ENCODE peak calls at places on chromosomes 7 and 10, in six cellular contexts. One of them, this sample, is unnamed.
A peak's percentile ranks its signal among the peaks of the same experiment; 100 is the strongest.

GRCh38 chr10:110355922-110356627 is 51.4 kb upstream of the SMNDC1 start:
- DNase-seq in heart left ventricle: no peak
- DNase-seq in osteoblast: no peak
- DNase-seq in CD4-positive, alpha-beta memory T cell: peak; percentile 78
- DNase-seq in GM23248: no peak
- DNase-seq in lower lobe of right lung: no peak
- DNase-seq in this sample: no peak

GRCh38 chr10:3889961-3890522 is 105.0 kb upstream of the KLF6 start:
- DNase-seq in lower lobe of right lung: no peak
- DNase-seq in GM23248: peak; percentile 68
- DNase-seq in osteoblast: no peak
- DNase-seq in heart left ventricle: no peak
- DNase-seq in CD4-positive, alpha-beta memory T cell: no peak
- DNase-seq in this sample: no peak

GRCh38 chr7:2217716-2218443 is 14.9 kb downstream of the MAD1L1 start:
- DNase-seq in CD4-positive, alpha-beta memory T cell: no peak
- DNase-seq in GM23248: peak; percentile 21
- DNase-seq in lower lobe of right lung: no peak
- DNase-seq in osteoblast: peak; percentile 89
- DNase-seq in heart left ventricle: no peak
- DNase-seq in this sample: no peak

GRCh38 chr7:17185690-17186070 is 112.8 kb upstream of the AHR start:
- DNase-seq in CD4-positive, alpha-beta memory T cell: no peak
- DNase-seq in osteoblast: no peak
- DNase-seq in GM23248: peak; percentile 73
- DNase-seq in lower lobe of right lung: no peak
- DNase-seq in heart left ventricle: no peak
- DNase-seq in this sample: no peak

GRCh38 chr7:98217623-98218582 is 6.7 kb downstream of the BHLHA15 start:
- DNase-seq in lower lobe of right lung: peak; percentile 48
- DNase-seq in heart left ventricle: peak; percentile 5
- DNase-seq in osteoblast: peak; percentile 85
- DNase-seq in CD4-positive, alpha-beta memory T cell: no peak
- DNase-seq in GM23248: no peak
- DNase-seq in this sample: peak; percentile 57

GRCh38 chr10:130715686-130716670 is 579.8 kb downstream of the GLRX3 start:
- DNase-seq in osteoblast: no peak
- DNase-seq in heart left ventricle: no peak
- DNase-seq in GM23248: no peak
- DNase-seq in CD4-positive, alpha-beta memory T cell: no peak
- DNase-seq in lower lobe of right lung: no peak
- DNase-seq in this sample: peak; percentile 58

GRCh38 chr10:100345570-100346330 is 1.3 kb upstream of the SCD start:
- DNase-seq in lower lobe of right lung: no peak
- DNase-seq in GM23248: peak; percentile 74
- DNase-seq in heart left ventricle: no peak
- DNase-seq in CD4-positive, alpha-beta memory T cell: no peak
- DNase-seq in osteoblast: peak; percentile 84
- DNase-seq in this sample: no peak

GRCh38 chr7:150931199-150931869 is 46.8 kb downstream of the KCNH2 start:
- DNase-seq in lower lobe of right lung: no peak
- DNase-seq in CD4-positive, alpha-beta memory T cell: no peak
- DNase-seq in GM23248: no peak
- DNase-seq in osteoblast: peak; percentile 35
- DNase-seq in heart left ventricle: no peak
- DNase-seq in this sample: no peak

GRCh38 chr10:26566525-26567348 is 128.6 kb downstream of the APBB1IP start:
- DNase-seq in osteoblast: no peak
- DNase-seq in heart left ventricle: no peak
- DNase-seq in lower lobe of right lung: no peak
- DNase-seq in GM23248: no peak
- DNase-seq in CD4-positive, alpha-beta memory T cell: no peak
- DNase-seq in this sample: no peak

GRCh38 chr7:2771274-2771711 is 72.8 kb downstream of the GNA12 start:
- DNase-seq in lower lobe of right lung: no peak
- DNase-seq in CD4-positive, alpha-beta memory T cell: no peak
- DNase-seq in GM23248: no peak
- DNase-seq in osteoblast: peak; percentile 46
- DNase-seq in heart left ventricle: no peak
- DNase-seq in this sample: no peak

GRCh38 chr7:102197599-102197998 is 89.1 kb upstream of the SH2B2 start:
- DNase-seq in CD4-positive, alpha-beta memory T cell: no peak
- DNase-seq in lower lobe of right lung: no peak
- DNase-seq in GM23248: no peak
- DNase-seq in heart left ventricle: no peak
- DNase-seq in osteoblast: no peak
- DNase-seq in this sample: no peak

GRCh38 chr7:106262268-106262881 is 22.4 kb downstream of the NAMPT start:
- DNase-seq in osteoblast: no peak
- DNase-seq in lower lobe of right lung: no peak
- DNase-seq in GM23248: no peak
- DNase-seq in CD4-positive, alpha-beta memory T cell: no peak
- DNase-seq in heart left ventricle: no peak
- DNase-seq in this sample: no peak

GRCh38 chr10:132149917-132150316 is 36.8 kb upstream of the DPYSL4 start:
- DNase-seq in lower lobe of right lung: no peak
- DNase-seq in heart left ventricle: no peak
- DNase-seq in osteoblast: no peak
- DNase-seq in CD4-positive, alpha-beta memory T cell: no peak
- DNase-seq in GM23248: peak; percentile 15
- DNase-seq in this sample: peak; percentile 36

GRCh38 chr10:113104071-113104470 is 154.0 kb downstream of the TCF7L2 start:
- DNase-seq in lower lobe of right lung: no peak
- DNase-seq in CD4-positive, alpha-beta memory T cell: no peak
- DNase-seq in GM23248: peak; percentile 73
- DNase-seq in heart left ventricle: no peak
- DNase-seq in osteoblast: peak; percentile 69
- DNase-seq in this sample: no peak
- H3K4me1 ChIP-seq in lower lobe of right lung: peaks cover 36% of the 10 kb centered on the region
- H3K4me1 ChIP-seq in CD4-positive, alpha-beta memory T cell: no peaks in the 10 kb centered on the region
- H3K4me1 ChIP-seq in GM23248: peaks cover 41% of the 10 kb centered on the region
- H3K4me1 ChIP-seq in heart left ventricle: peaks cover 26% of the 10 kb centered on the region
- H3K4me1 ChIP-seq in osteoblast: peaks cover 24% of the 10 kb centered on the region
- H3K4me1 ChIP-seq in this sample: peaks cover 21% of the 10 kb centered on the region

GRCh38 chr7:35261476-35262285 is 7.8 kb upstream of the TBX20 start:
- DNase-seq in lower lobe of right lung: no peak
- DNase-seq in heart left ventricle: no peak
- DNase-seq in osteoblast: peak; percentile 68
- DNase-seq in CD4-positive, alpha-beta memory T cell: no peak
- DNase-seq in GM23248: no peak
- DNase-seq in this sample: no peak
- H3K27me3 ChIP-seq in lower lobe of right lung: peaks cover 88% of the 10 kb centered on the region
- H3K27me3 ChIP-seq in heart left ventricle: no peaks in the 10 kb centered on the region
- H3K27me3 ChIP-seq in osteoblast: peaks cover 57% of the 10 kb centered on the region
- H3K27me3 ChIP-seq in CD4-positive, alpha-beta memory T cell: peaks cover 41% of the 10 kb centered on the region
- H3K27me3 ChIP-seq in GM23248: peaks cover 42% of the 10 kb centered on the region
- H3K27me3 ChIP-seq in this sample: peaks cover 79% of the 10 kb centered on the region

GRCh38 chr10:24207781-24208611 is 942 bp upstream of the KIAA1217 start:
- DNase-seq in heart left ventricle: peak; percentile 62
- DNase-seq in CD4-positive, alpha-beta memory T cell: no peak
- DNase-seq in osteoblast: no peak
- DNase-seq in lower lobe of right lung: no peak
- DNase-seq in GM23248: no peak
- DNase-seq in this sample: no peak

GRCh38 chr10:24208661-24209420 is at the start of gene KIAA1217:
- DNase-seq in GM23248: peak; percentile 62
- DNase-seq in lower lobe of right lung: peak; percentile 60
- DNase-seq in heart left ventricle: peak; percentile 40
- DNase-seq in osteoblast: peak; percentile 88
- DNase-seq in CD4-positive, alpha-beta memory T cell: no peak
- DNase-seq in this sample: peak; percentile 80

GRCh38 chr10:24206334-24206733 is 2.6 kb upstream of the KIAA1217 start:
- DNase-seq in osteoblast: no peak
- DNase-seq in lower lobe of right lung: no peak
- DNase-seq in CD4-positive, alpha-beta memory T cell: no peak
- DNase-seq in heart left ventricle: no peak
- DNase-seq in GM23248: no peak
- DNase-seq in this sample: no peak

GRCh38 chr10:24206926-24207701 is 1.8 kb upstream of the KIAA1217 start:
- DNase-seq in GM23248: no peak
- DNase-seq in CD4-positive, alpha-beta memory T cell: no peak
- DNase-seq in osteoblast: no peak
- DNase-seq in lower lobe of right lung: no peak
- DNase-seq in heart left ventricle: no peak
- DNase-seq in this sample: no peak

DNA sequence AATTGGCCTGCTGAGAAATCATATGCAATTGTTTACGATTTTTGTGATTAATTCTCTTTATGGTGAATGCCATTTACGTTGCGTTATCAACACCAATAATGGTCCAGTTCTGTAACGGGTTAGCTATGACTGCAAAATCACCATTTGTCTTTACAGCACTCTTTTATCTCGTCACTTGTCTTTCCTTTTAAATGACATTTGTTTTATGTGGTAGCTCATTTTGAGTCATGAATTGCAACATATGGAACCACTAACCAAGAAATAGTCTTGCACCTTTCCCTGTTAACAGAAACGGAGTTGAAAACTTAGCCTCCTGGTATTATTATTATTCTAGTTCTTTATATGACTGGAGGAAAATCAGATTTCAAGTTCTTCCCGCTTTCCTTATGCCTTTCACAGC is 3.1 kb upstream of the KIAA1217 start:
- DNase-seq in lower lobe of right lung: no peak
- DNase-seq in CD4-positive, alpha-beta memory T cell: no peak
- DNase-seq in heart left ventricle: no peak
- DNase-seq in GM23248: peak; percentile 6
- DNase-seq in osteoblast: no peak
- DNase-seq in this sample: no peak
- H3K4me1 ChIP-seq in lower lobe of right lung: peaks cover 22% of the 10 kb centered on the region
- H3K4me1 ChIP-seq in CD4-positive, alpha-beta memory T cell: no peaks in the 10 kb centered on the region
- H3K4me1 ChIP-seq in heart left ventricle: peaks cover 15% of the 10 kb centered on the region
- H3K4me1 ChIP-seq in GM23248: no peaks in the 10 kb centered on the region
- H3K4me1 ChIP-seq in osteoblast: peaks cover 14% of the 10 kb centered on the region
- H3K4me1 ChIP-seq in this sample: peaks cover 10% of the 10 kb centered on the region

DNA sequence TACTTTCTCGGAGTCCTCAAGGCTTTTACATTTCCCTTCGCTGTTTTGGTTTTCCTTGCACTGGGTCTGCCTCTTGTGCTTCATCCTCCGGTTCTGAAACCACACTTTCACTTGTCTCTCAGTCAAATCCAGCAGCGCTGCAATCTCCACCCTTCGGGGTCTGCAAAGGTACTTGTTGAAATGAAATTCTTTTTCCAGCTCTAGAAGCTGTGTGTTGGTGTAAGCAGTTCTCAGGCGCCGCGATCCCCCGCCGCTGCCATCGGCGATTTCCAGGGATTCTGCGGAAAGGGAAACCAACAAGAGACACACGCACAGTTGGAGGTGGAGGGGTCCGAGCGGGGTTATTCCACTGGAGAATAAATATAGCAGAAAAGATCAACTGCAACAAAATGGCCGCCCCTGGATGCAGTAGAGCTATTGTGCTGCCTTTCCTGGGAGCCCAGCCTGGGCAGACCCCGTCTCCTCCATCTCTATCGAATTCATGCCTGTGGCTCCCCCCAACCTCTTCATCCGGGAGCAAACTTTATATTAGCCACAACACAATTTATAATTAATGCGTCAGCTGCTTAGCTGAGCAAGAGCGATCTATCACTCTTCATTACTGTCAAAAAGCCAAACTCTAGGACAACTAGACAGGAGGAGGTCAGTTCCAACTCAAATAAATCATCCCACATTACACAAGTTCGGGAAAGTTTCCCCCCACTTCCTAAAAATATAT is 1.1 kb downstream of the HOXA2 start:
- DNase-seq in CD4-positive, alpha-beta memory T cell: no peak
- DNase-seq in lower lobe of right lung: no peak
- DNase-seq in GM23248: no peak
- DNase-seq in heart left ventricle: no peak
- DNase-seq in osteoblast: no peak
- DNase-seq in this sample: no peak
- H3K27me3 ChIP-seq in CD4-positive, alpha-beta memory T cell: peaks cover 34% of the 10 kb centered on the region
- H3K27me3 ChIP-seq in lower lobe of right lung: peaks cover 64% of the 10 kb centered on the region
- H3K27me3 ChIP-seq in GM23248: no peaks in the 10 kb centered on the region
- H3K27me3 ChIP-seq in heart left ventricle: peaks cover 94% of the 10 kb centered on the region
- H3K27me3 ChIP-seq in osteoblast: no peaks in the 10 kb centered on the region
- H3K27me3 ChIP-seq in this sample: peaks cover 20% of the 10 kb centered on the region

GRCh38 chr7:94698275-94698674 is 42.3 kb upstream of the SGCE start:
- DNase-seq in lower lobe of right lung: no peak
- DNase-seq in GM23248: peak; percentile 81
- DNase-seq in osteoblast: peak; percentile 78
- DNase-seq in CD4-positive, alpha-beta memory T cell: no peak
- DNase-seq in heart left ventricle: no peak
- DNase-seq in this sample: no peak
- H3K4me1 ChIP-seq in lower lobe of right lung: peaks cover 11% of the 10 kb centered on the region
- H3K4me1 ChIP-seq in GM23248: peaks cover 35% of the 10 kb centered on the region
- H3K4me1 ChIP-seq in osteoblast: peaks cover 25% of the 10 kb centered on the region
- H3K4me1 ChIP-seq in CD4-positive, alpha-beta memory T cell: no peaks in the 10 kb centered on the region
- H3K4me1 ChIP-seq in heart left ventricle: no peaks in the 10 kb centered on the region
- H3K4me1 ChIP-seq in this sample: no peaks in the 10 kb centered on the region

This sample was measured in upper lobe of right lung.